ENCODE peak calls at places on chromosomes 6 and 20, in five cellular contexts. N, L, U, M and D are unnamed samples.

GRCh38 chr6:109491207-109491938 is 8.4 kb upstream of the ZBTB24 start:
- DNase-seq in L (peak), N (no peak), U (peak), M (no peak), D (no peak)

GRCh38 chr20:45821942-45822341 is 5.2 kb downstream of the TNNC2 start:
- DNase-seq in L (no peak), N (no peak), U (no peak), M (no peak), D (no peak)

GRCh38 chr20:18632196-18632789 is 44.4 kb downstream of the DTD1 start:
- DNase-seq in N (peak), M (peak), L (peak), U (peak), D (peak)

GRCh38 chr20:5674176-5674660 is 76.0 kb upstream of the SHLD1 start:
- DNase-seq in N (no peak), U (no peak), L (peak), M (no peak), D (no peak)

GRCh38 chr20:20547221-20547875 is 165.1 kb downstream of the RALGAPA2 start:
- DNase-seq in L (no peak), N (no peak), U (no peak), M (no peak), D (no peak)

GRCh38 chr6:167993169-167993568 is 4.3 kb upstream of the KIF25 start:
- DNase-seq in U (no peak), L (no peak), N (peak), M (no peak), D (no peak)

GRCh38 chr6:18047406-18047805 is 60.0 kb upstream of the KIF13A start:
- DNase-seq in N (no peak), L (no peak), U (peak), M (no peak), D (no peak)

GRCh38 chr6:104118274-104118673 is 741.4 kb downstream of the HACE1 start:
- DNase-seq in N (no peak), L (no peak), U (no peak), M (no peak), D (no peak)

GRCh38 chr6:146981981-146982380 is 222.2 kb upstream of the STXBP5 start:
- DNase-seq in U (no peak), M (no peak), N (no peak), L (no peak), D (no peak)

GRCh38 chr20:8018928-8019177 is 708 bp downstream of the TMX4 start:
- DNase-seq in N (no peak), U (peak), M (no peak), L (peak), D (no peak)

GRCh38 chr20:1274485-1275313 is 8.6 kb downstream of the SNPH start:
- DNase-seq in N (no peak), U (no peak), L (no peak), M (no peak), D (no peak)

GRCh38 chr20:33649201-33649631 is 12.9 kb upstream of the C20orf144 start:
- DNase-seq in N (peak), M (no peak), U (no peak), L (no peak), D (no peak)

GRCh38 chr6:151763303-151763702 is 44.2 kb upstream of the ESR1 start:
- DNase-seq in N (no peak), L (no peak), U (no peak), M (no peak), D (no peak)

GRCh38 chr6:75285156-75285639 is 606 bp upstream of the TMEM30A start:
- DNase-seq in M (no peak), L (no peak), N (no peak), U (no peak), D (no peak)

GRCh38 chr20:43766395-43766794 is 39.6 kb upstream of the GTSF1L start:
- DNase-seq in L (no peak), N (no peak), M (no peak), U (no peak), D (no peak)

GRCh38 chr6:165340532-165340931 is 31.1 kb upstream of the C6orf118 start:
- DNase-seq in N (no peak), U (no peak), M (no peak), L (no peak), D (no peak)

GRCh38 chr6:167229586-167229985 is 61.5 kb upstream of the UNC93A start:
- DNase-seq in N (peak), L (no peak), U (no peak), M (no peak), D (no peak)

GRCh38 chr6:39207421-39208232 is 21.6 kb downstream of the KCNK5 start:
- DNase-seq in L (no peak), M (no peak), U (no peak), N (no peak), D (no peak)

GRCh38 chr20:37711001-37711400 is 17.2 kb downstream of the CTNNBL1 start:
- DNase-seq in L (no peak), N (no peak), U (no peak), M (no peak), D (no peak)

GRCh38 chr20:51366155-51366886 is 176.2 kb downstream of the NFATC2 start:
- DNase-seq in L (peak), U (peak), M (no peak), N (peak), D (no peak)

GRCh38 chr20:48350291-48350988 is 477.4 kb downstream of the PREX1 start:
- DNase-seq in N (peak), U (no peak), M (no peak), L (no peak), D (no peak)

GRCh38 chr20:61767776-61768494 is 297.7 kb downstream of the TAF4 start:
- DNase-seq in M (no peak), U (no peak), L (no peak), N (no peak), D (no peak)

GRCh38 chr20:61118429-61119224 is 133.4 kb upstream of the CDH4 start:
- DNase-seq in L (peak), N (peak), U (peak), M (no peak), D (no peak)

GRCh38 chr6:33945931-33946330 is 142.1 kb upstream of the MLN start:
- DNase-seq in N (no peak), U (no peak), L (no peak), M (no peak), D (no peak)

GRCh38 chr6:2565499-2565898 is 185.2 kb downstream of the MYLK4 start:
- DNase-seq in L (no peak), M (no peak), U (no peak), N (no peak), D (no peak)

GRCh38 chr20:62045529-62046277 is 20.0 kb downstream of the TAF4 start:
- DNase-seq in N (no peak), M (no peak), U (no peak), L (no peak), D (no peak)

GRCh38 chr6:170360476-170360875 is 53.9 kb downstream of the FAM120B start:
- DNase-seq in N (no peak), M (no peak), U (no peak), L (no peak), D (no peak)

GRCh38 chr6:53410508-53411258 is 61.9 kb upstream of the ELOVL5 start:
- DNase-seq in M (peak), N (no peak), U (peak), L (peak), D (peak)

GRCh38 chr6:169109381-169109780 is 144.3 kb downstream of the THBS2 start:
- DNase-seq in U (no peak), M (no peak), L (no peak), N (no peak), D (no peak)

GRCh38 chr6:15129872-15130271 is 116.0 kb upstream of the JARID2 start:
- DNase-seq in M (no peak), L (no peak), U (no peak), N (no peak), D (no peak)